ENCODE peak calls at places on chromosome X, in seven cellular contexts. G, Y, Z, R, W, P and N are unnamed samples.

GRCh38 chrX:104113237-104113965 is 1.1 kb downstream of the ZCCHC18 start:
- DNase-seq in G (no peak), Y (peak; percentile 33), Z (peak; percentile 50), R (peak; percentile 30), W (peak; percentile 53), P (peak; percentile 42), N (peak; percentile 57)

GRCh38 chrX:154096140-154097002 is 1.1 kb downstream of the MECP2 start:
- DNase-seq in G (no peak), Y (no peak), Z (peak; percentile 42), R (peak; percentile 35), W (no peak), P (peak; percentile 20), N (no peak)

GRCh38 chrX:151206871-151207270 is 30.5 kb downstream of the GPR50 start:
- DNase-seq in G (no peak), Y (no peak), Z (no peak), R (no peak), W (no peak), P (no peak), N (no peak)

GRCh38 chrX:19303216-19303880 is 40.4 kb upstream of the PDHA1 start:
- DNase-seq in G (no peak), Y (no peak), Z (no peak), R (no peak), W (no peak), P (peak; percentile 67), N (no peak)

GRCh38 chrX:143788265-143788664 is 67.7 kb upstream of the SPANXN2 start:
- DNase-seq in G (no peak), Y (no peak), Z (no peak), R (no peak), W (no peak), P (no peak), N (no peak)

GRCh38 chrX:70613295-70613694 is 168.7 kb downstream of the DLG3 start:
- DNase-seq in G (no peak), Y (no peak), Z (no peak), R (no peak), W (no peak), P (no peak), N (no peak)

GRCh38 chrX:5236749-5237148 is 991.9 kb downstream of the NLGN4X start:
- DNase-seq in G (no peak), Y (no peak), Z (no peak), R (no peak), W (no peak), P (no peak), N (no peak)

GRCh38 chrX:39922926-39923325 is 174.8 kb downstream of the BCOR start:
- DNase-seq in G (no peak), Y (no peak), Z (no peak), R (no peak), W (no peak), P (no peak), N (no peak)

GRCh38 chrX:153635788-153636668 is 11.0 kb upstream of the DUSP9 start:
- DNase-seq in G (no peak), Y (no peak), Z (no peak), R (no peak), W (no peak), P (peak; percentile 9), N (no peak)

GRCh38 chrX:16305187-16305586 is 137.9 kb downstream of the MAGEB17 start:
- DNase-seq in G (no peak), Y (no peak), Z (no peak), R (no peak), W (no peak), P (no peak), N (no peak)

GRCh38 chrX:47540754-47541538 is 20.1 kb upstream of the ARAF start:
- DNase-seq in G (peak; percentile 84), Y (peak; percentile 83), Z (peak; percentile 76), R (peak; percentile 82), W (peak; percentile 77), P (peak; percentile 86), N (peak; percentile 69)
- TF ChIP-seq POLR2A in G (peak; percentile 59), Y (no peak), Z (peak; percentile 53), R (peak; percentile 38), W (peak; percentile 32), P (peak; percentile 12), N (no peak)

GRCh38 chrX:133171962-133172708 is 46.0 kb downstream of the TFDP3 start:
- DNase-seq in G (no peak), Y (no peak), Z (no peak), R (no peak), W (no peak), P (no peak), N (no peak)
- TF ChIP-seq CTCF in G (peak; percentile 48), Y (peak; percentile 14), Z (no peak), R (peak; percentile 27), W (peak; percentile 51), P (no peak), N (peak; percentile 9)

DNA sequence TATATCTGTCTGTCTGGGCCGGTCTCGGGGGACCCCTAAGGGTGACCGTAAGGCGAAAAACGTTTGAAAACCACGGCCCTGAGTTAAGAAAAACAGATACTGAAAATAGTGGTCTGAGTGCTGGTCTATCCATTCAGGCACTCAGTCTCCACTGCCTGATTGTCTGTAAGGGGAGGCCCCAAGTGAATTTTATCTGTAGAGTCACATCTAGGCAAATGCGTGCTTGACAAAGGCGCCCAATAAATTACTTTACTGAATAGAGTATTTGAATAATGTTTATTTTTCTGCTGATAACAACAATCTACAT is 461 bp downstream of the HNRNPH2 start:
- DNase-seq in G (no peak), Y (no peak), Z (no peak), R (no peak), W (no peak), P (no peak), N (no peak)
- TF ChIP-seq POLR2A in G (no peak), Y (no peak), Z (no peak), R (no peak), W (no peak), P (no peak), N (no peak)

DNA sequence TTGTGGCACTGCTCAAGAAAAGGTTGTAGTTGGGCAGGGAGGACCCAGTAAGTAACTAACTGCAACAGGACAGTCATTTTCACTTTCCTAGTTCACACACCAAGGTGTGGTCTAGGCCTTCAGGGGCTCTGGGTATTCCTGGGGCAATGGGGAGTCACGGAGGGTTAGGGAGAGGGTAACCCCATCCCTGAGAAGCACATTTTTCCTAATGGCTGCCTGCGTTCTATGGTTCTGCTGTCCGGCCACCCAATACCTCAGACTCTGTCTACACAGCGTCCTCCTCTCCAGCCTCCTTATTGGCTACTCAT is 937 bp upstream of the PPP1R3F start:
- DNase-seq in G (no peak), Y (no peak), Z (no peak), R (no peak), W (no peak), P (no peak), N (no peak)
- TF ChIP-seq CTCF in G (no peak), Y (no peak), Z (no peak), R (no peak), W (no peak), P (no peak), N (no peak)

GRCh38 chrX:130906776-130907175 is 3.8 kb upstream of the ENOX2 start:
- DNase-seq in G (no peak), Y (no peak), Z (no peak), R (no peak), W (no peak), P (no peak), N (no peak)

GRCh38 chrX:130902446-130902782 is 595 bp downstream of the ENOX2 start:
- DNase-seq in G (no peak), Y (no peak), Z (no peak), R (no peak), W (no peak), P (no peak), N (no peak)

DNA sequence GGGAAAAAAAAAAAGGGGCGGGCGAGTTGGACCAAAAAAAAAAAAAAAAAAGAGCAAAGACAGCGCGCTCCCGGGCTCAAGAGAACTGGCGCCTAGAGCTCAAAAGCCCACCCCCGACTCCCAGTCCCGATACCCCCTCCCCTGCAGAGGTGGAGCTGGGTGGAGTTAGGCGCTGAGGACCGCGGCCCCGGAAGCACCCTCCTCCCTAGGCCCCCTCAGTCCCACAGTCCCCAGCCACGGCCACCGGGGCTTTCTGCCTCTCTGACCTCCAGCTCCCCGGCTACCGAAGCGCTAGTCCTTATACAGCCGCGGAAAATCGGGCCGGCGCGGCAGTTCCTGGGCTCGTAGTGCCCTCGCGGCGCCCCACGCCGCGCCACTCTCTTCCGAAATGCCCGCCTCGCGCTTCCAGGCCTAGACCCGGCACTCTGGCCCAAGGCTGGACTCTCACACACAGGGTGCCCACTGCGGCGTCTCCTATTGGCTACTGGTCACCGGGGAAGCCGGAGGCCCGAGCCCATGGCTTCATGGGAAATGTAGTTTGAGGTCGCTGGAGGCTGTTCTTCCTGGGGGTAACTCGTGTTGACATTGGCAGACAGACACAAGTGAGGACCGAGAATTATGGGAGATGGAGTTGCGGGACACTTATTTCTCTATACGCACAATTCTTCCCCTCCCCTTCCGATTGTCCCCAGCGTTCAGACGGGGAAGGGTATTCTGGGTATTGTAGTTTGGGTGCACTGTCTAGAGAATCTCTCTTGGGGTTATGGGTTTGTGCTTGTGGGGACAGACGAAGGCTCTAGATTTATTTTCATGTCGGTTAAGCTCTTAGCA is at the start of gene ENOX2:
- DNase-seq in G (peak; percentile 95), Y (peak; percentile 96), Z (peak; percentile 88), R (peak; percentile 92), W (peak; percentile 91), P (peak; percentile 94), N (peak; percentile 90)
- TF ChIP-seq POLR2A in G (peak; percentile 93), Y (peak; percentile 34), Z (peak; percentile 64), R (peak; percentile 85), W (peak; percentile 78), P (peak; percentile 76), N (no peak)

GRCh38 chrX:128800138-128800537 is 723.2 kb downstream of the SMARCA1 start:
- DNase-seq in G (no peak), Y (no peak), Z (no peak), R (no peak), W (no peak), P (no peak), N (no peak)
- TF ChIP-seq CTCF in G (no peak), Y (no peak), Z (no peak), R (no peak), W (no peak), P (no peak), N (no peak)

DNA sequence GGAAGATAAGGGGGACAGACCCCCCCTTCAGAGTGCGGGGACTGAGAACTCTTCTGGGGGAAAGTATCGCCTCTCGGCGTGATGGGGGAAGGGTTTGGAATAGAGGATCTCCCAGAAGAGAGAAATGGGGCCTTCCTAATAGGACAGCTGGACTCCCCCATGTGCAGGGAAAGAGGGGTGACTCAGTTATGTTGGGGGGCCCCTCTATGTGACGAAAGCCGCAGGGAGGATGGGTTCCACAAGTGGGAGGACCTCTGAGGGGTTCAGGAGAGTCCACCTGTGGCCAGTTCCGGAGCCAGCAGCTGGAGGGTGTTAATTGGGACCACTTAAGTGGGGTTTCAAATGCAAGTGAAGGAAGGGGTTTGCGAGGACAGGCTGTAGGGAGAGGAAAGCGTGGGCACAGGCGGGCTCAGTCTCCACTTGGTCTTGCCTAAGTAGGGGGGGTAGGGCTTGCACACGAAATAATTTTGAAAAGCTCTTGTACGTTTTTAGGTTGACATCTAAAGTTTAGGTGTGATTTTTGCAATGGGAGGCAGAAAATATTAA is 721 bp downstream of the SUV39H1 start:
- DNase-seq in G (no peak), Y (no peak), Z (no peak), R (no peak), W (no peak), P (no peak), N (no peak)
- TF ChIP-seq POLR2A in G (no peak), Y (no peak), Z (no peak), R (no peak), W (no peak), P (no peak), N (no peak)

DNA sequence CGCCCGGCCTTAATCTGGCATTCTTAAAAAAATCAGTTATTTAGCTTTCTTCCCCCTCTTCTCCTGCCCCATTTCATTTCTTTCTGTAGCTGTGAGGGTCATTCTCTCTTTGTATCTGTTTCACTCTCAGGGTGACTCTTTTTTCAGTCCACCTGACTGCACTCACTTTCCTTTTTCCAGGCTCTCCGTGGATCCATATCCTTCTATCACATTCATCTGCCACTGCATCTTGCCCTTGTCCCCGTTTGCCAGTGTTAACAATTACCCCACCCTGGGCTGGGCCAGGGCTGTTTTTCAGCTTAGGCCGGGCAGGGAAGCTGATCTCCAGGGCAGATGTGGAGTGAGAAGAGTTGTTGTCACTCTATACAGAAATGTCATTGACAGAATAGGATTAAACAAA is 7.7 kb downstream of the FHL1 start:
- DNase-seq in G (no peak), Y (no peak), Z (no peak), R (no peak), W (no peak), P (no peak), N (no peak)
- TF ChIP-seq CTCF in G (no peak), Y (no peak), Z (no peak), R (no peak), W (no peak), P (no peak), N (no peak)